ENCODE peak calls at places on chromosomes 6 and 20, in four cellular contexts. F, R, W and J are unnamed samples.
A peak's percentile ranks its signal among the peaks of the same experiment; 100 is the strongest.

GRCh38 chr6:3061501-3061941 is 6.8 kb upstream of the RIPK1 start:
- DNase-seq in W (no peak), R (no peak), F (no peak), J (no peak)

GRCh38 chr6:121652223-121652622 is 216.8 kb downstream of the GJA1 start:
- DNase-seq in R (no peak), W (no peak), F (no peak), J (no peak)

GRCh38 chr20:58006346-58007316 is 221.8 kb downstream of the ANKRD60 start:
- DNase-seq in R (no peak), W (no peak), F (no peak), J (no peak)

GRCh38 chr6:112311950-112312547 is 35.1 kb upstream of the RFPL4B start:
- DNase-seq in W (no peak), R (peak; percentile 15), F (no peak), J (no peak)

GRCh38 chr6:168163096-168163731 is 84.2 kb upstream of the FRMD1 start:
- DNase-seq in W (no peak), F (peak; percentile 71), R (peak; percentile 27), J (peak; percentile 59)

GRCh38 chr6:34961574-34961973 is 72.5 kb downstream of the ANKS1A start:
- DNase-seq in F (no peak), W (no peak), R (no peak), J (no peak)

GRCh38 chr6:139436521-139437348 is 62.3 kb upstream of the CITED2 start:
- DNase-seq in F (no peak), W (no peak), R (no peak), J (peak; percentile 31)

GRCh38 chr20:2210646-2211556 is 84.9 kb upstream of the TGM3 start:
- DNase-seq in R (no peak), F (no peak), W (no peak), J (no peak)

GRCh38 chr20:45962031-45962755 is 9.8 kb downstream of the ZNF335 start:
- DNase-seq in R (no peak), F (no peak), W (no peak), J (no peak)

GRCh38 chr20:3545401-3545925 is 74.6 kb downstream of the ATRN start:
- DNase-seq in W (no peak), R (no peak), F (no peak), J (no peak)

GRCh38 chr6:20953019-20953418 is 418.8 kb downstream of the CDKAL1 start:
- DNase-seq in W (no peak), R (no peak), F (no peak), J (peak; percentile 25)

GRCh38 chr6:53888931-53889330 is 94.1 kb downstream of the LRRC1 start:
- DNase-seq in F (no peak), W (no peak), R (no peak), J (no peak)

GRCh38 chr20:3686867-3687321 is 5.1 kb upstream of the ADAM33 start:
- DNase-seq in F (peak; percentile 86), R (peak; percentile 49), W (peak; percentile 73), J (no peak)

GRCh38 chr20:41249781-41250281 is 67.7 kb downstream of the ZHX3 start:
- DNase-seq in R (peak; percentile 68), F (no peak), W (no peak), J (peak; percentile 21)

GRCh38 chr20:21982559-21982958 is 277.1 kb downstream of the PAX1 start:
- DNase-seq in W (no peak), R (no peak), F (no peak), J (no peak)